ENCODE peak calls at places on chromosome 17, in ten cellular contexts. R is upper lobe of right lung; B is naive thymus-derived CD4-positive, alpha-beta T cell; Q is tibial artery; P is esophagus squamous epithelium; D is substantia nigra; U is pancreas; G is GM23338; V is IMR-90; C is mesenchymal stem cell. E is an unnamed sample.

GRCh38 chr17:18101828-18102227 is 6.7 kb upstream of the MYO15A start:
- DNase-seq in R (no peak), B (no peak), Q (no peak), P (no peak), D (no peak), U (no peak), G (no peak), V (no peak), C (no peak), E (no peak)

GRCh38 chr17:41377546-41377945 is 4.6 kb downstream of the KRT34 start:
- DNase-seq in R (no peak), B (no peak), Q (no peak), P (no peak), D (no peak), U (no peak), G (peak), V (peak), C (no peak), E (no peak)

GRCh38 chr17:48351916-48352332 is 78.1 kb downstream of the SKAP1 start:
- DNase-seq in R (no peak), B (peak), Q (no peak), P (no peak), D (no peak), U (no peak), G (peak), V (peak), C (peak), E (peak)

GRCh38 chr17:17874478-17874877 is 37.7 kb upstream of the SREBF1 start:
- DNase-seq in R (no peak), B (no peak), Q (no peak), P (no peak), D (no peak), U (no peak), G (no peak), V (peak), C (peak), E (no peak)

GRCh38 chr17:43367588-43368242 is 31.1 kb upstream of the ARL4D start:
- DNase-seq in R (no peak), B (no peak), Q (no peak), P (no peak), D (peak), U (no peak), G (peak), V (peak), C (peak), E (peak)

GRCh38 chr17:50882851-50883250 is 16.7 kb upstream of the TOB1 start:
- DNase-seq in R (no peak), B (no peak), Q (no peak), P (no peak), D (no peak), U (no peak), G (no peak), V (peak), C (peak), E (no peak)

GRCh38 chr17:61338000-61338864 is 61.4 kb upstream of the TBX2 start:
- DNase-seq in R (no peak), B (no peak), Q (no peak), P (no peak), D (no peak), U (no peak), G (no peak), V (peak), C (peak), E (peak)

GRCh38 chr17:72656114-72656763 is 436.2 kb downstream of the SLC39A11 start:
- DNase-seq in R (no peak), B (no peak), Q (no peak), P (no peak), D (peak), U (no peak), G (no peak), V (no peak), C (no peak), E (no peak)

GRCh38 chr17:54426287-54426886 is 474.3 kb upstream of the TOM1L1 start:
- DNase-seq in R (no peak), B (no peak), Q (no peak), P (no peak), D (no peak), U (no peak), G (peak), V (no peak), C (no peak), E (peak)

GRCh38 chr17:29205047-29205446 is 24.8 kb upstream of the MYO18A start:
- DNase-seq in R (no peak), B (no peak), Q (no peak), P (no peak), D (no peak), U (no peak), G (no peak), V (no peak), C (no peak), E (no peak)

GRCh38 chr17:29624586-29624985 is 1.9 kb upstream of the CORO6 start:
- DNase-seq in R (no peak), B (no peak), Q (no peak), P (no peak), D (no peak), U (no peak), G (no peak), V (no peak), C (no peak), E (no peak)

GRCh38 chr17:79622201-79622601 is 11.3 kb upstream of the RBFOX3 start:
- DNase-seq in R (peak), B (no peak), Q (peak), P (no peak), D (no peak), U (no peak), G (no peak), V (no peak), C (no peak), E (no peak)

GRCh38 chr17:55770220-55770870 is 19.5 kb downstream of the PCTP start:
- DNase-seq in R (no peak), B (no peak), Q (no peak), P (no peak), D (no peak), U (no peak), G (peak), V (peak), C (peak), E (peak)

GRCh38 chr17:59470624-59471297 is 94.6 kb upstream of the DHX40 start:
- DNase-seq in R (no peak), B (no peak), Q (no peak), P (no peak), D (no peak), U (no peak), G (no peak), V (no peak), C (no peak), E (no peak)

GRCh38 chr17:34703533-34703932 is 124.2 kb downstream of the TMEM132E start:
- DNase-seq in R (no peak), B (no peak), Q (no peak), P (no peak), D (peak), U (no peak), G (peak), V (peak), C (peak), E (peak)

GRCh38 chr17:29129731-29130130 is 50.5 kb downstream of the MYO18A start:
- DNase-seq in R (no peak), B (no peak), Q (no peak), P (no peak), D (no peak), U (no peak), G (no peak), V (no peak), C (no peak), E (no peak)

GRCh38 chr17:72456026-72456569 is 335.3 kb downstream of the SOX9 start:
- DNase-seq in R (no peak), B (no peak), Q (no peak), P (no peak), D (no peak), U (no peak), G (no peak), V (peak), C (peak), E (peak)

GRCh38 chr17:13158511-13159240 is 140.8 kb upstream of the ELAC2 start:
- DNase-seq in R (no peak), B (no peak), Q (no peak), P (no peak), D (no peak), U (no peak), G (no peak), V (peak), C (no peak), E (no peak)

GRCh38 chr17:2123467-2124251 is 68.8 kb downstream of the HIC1 start:
- DNase-seq in R (no peak), B (no peak), Q (no peak), P (no peak), D (peak), U (no peak), G (no peak), V (peak), C (peak), E (peak)

GRCh38 chr17:78040561-78041400 is 82.3 kb downstream of the TNRC6C start:
- DNase-seq in R (peak), B (peak), Q (peak), P (no peak), D (peak), U (peak), G (peak), V (peak), C (no peak), E (peak)

GRCh38 chr17:80761421-80761871 is 216.8 kb downstream of the RPTOR start:
- DNase-seq in R (no peak), B (peak), Q (no peak), P (no peak), D (no peak), U (no peak), G (no peak), V (peak), C (peak), E (peak)

GRCh38 chr17:36673637-36674277 is 72.4 kb downstream of the MRM1 start:
- DNase-seq in R (no peak), B (no peak), Q (no peak), P (no peak), D (no peak), U (no peak), G (no peak), V (no peak), C (no peak), E (no peak)

GRCh38 chr17:9283909-9284308 is 262.6 kb downstream of the NTN1 start:
- DNase-seq in R (no peak), B (no peak), Q (no peak), P (no peak), D (no peak), U (no peak), G (no peak), V (no peak), C (no peak), E (no peak)

GRCh38 chr17:71409712-71410111 is 711.1 kb upstream of the SOX9 start:
- DNase-seq in R (no peak), B (no peak), Q (no peak), P (no peak), D (no peak), U (no peak), G (no peak), V (peak), C (peak), E (no peak)

GRCh38 chr17:61970030-61970429 is 42.2 kb upstream of the INTS2 start:
- DNase-seq in R (no peak), B (no peak), Q (no peak), P (no peak), D (no peak), U (no peak), G (no peak), V (no peak), C (no peak), E (no peak)

GRCh38 chr17:33112763-33113162 is 121.1 kb downstream of the SPACA3 start:
- DNase-seq in R (no peak), B (no peak), Q (no peak), P (no peak), D (no peak), U (no peak), G (peak), V (peak), C (no peak), E (peak)

GRCh38 chr17:83189013-83189672 is 109.7 kb downstream of the METRNL start:
- DNase-seq in R (no peak), B (no peak), Q (peak), P (no peak), D (no peak), U (peak), G (no peak), V (no peak), C (no peak), E (no peak)

GRCh38 chr17:151886-152859 is 14.8 kb downstream of the SCGB1C2 start:
- DNase-seq in R (peak), B (no peak), Q (peak), P (no peak), D (no peak), U (no peak), G (no peak), V (peak), C (peak), E (no peak)

GRCh38 chr17:17141860-17142552 is 64.1 kb downstream of the PLD6 start:
- DNase-seq in R (no peak), B (peak), Q (no peak), P (no peak), D (peak), U (no peak), G (peak), V (peak), C (peak), E (peak)

GRCh38 chr17:21689604-21690003 is 2.7 kb upstream of the KCNJ18 start:
- DNase-seq in R (no peak), B (no peak), Q (peak), P (no peak), D (no peak), U (no peak), G (no peak), V (peak), C (no peak), E (peak)

GRCh38 chr17:49409066-49409465 is 5.6 kb downstream of the PHB1 start:
- DNase-seq in R (no peak), B (no peak), Q (no peak), P (no peak), D (no peak), U (no peak), G (no peak), V (no peak), C (no peak), E (no peak)

GRCh38 chr17:49414622-49415350 is at the start of gene PHB1:
- DNase-seq in R (peak), B (peak), Q (peak), P (peak), D (peak), U (peak), G (peak), V (peak), C (peak), E (peak)

GRCh38 chr17:49414271-49414621 is 436 bp downstream of the PHB1 start:
- DNase-seq in R (no peak), B (no peak), Q (no peak), P (no peak), D (no peak), U (no peak), G (no peak), V (no peak), C (no peak), E (peak)
- H3K27ac ChIP-seq in R (peak), B (peak), Q (peak), P (peak), D (peak), U (no peak), G (no peak), V (peak), C (no peak), E (no peak)

DNA sequence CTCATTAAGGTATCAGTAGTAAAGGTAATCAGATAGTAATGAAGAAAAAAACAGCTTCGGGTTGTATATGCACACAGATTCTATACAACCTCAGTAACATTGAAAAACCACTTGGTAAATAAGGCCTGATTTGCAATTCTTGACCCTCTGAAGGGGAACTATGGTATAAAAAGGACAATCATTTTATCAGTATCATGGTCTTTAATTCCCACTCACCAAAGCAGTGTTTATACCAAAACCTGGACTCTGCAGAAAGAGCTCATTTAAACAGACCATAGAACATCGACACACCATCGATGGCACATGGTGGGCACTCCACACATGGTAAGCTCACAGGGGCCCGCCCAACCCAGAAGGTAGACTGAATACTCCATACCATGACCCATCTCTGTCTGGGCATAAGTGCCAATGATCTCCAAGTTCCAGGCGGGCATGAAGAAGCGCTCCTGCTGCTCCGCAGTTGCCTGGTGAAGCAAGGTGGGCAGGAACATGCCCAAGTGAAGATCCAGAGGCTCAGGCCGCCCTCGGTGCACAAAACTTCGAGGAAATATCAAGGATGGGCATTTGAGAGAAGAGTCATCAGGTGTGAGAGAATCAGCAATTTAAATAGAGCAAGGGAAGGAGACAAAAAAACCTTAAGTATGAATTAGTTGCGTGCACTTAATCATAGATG is 19.0 kb downstream of the ACOX1 start:
- DNase-seq in R (no peak), B (no peak), Q (no peak), P (no peak), D (no peak), U (no peak), G (no peak), V (no peak), C (no peak), E (no peak)
- H3K27ac ChIP-seq in R (no peak), B (no peak), Q (no peak), P (no peak), D (no peak), U (no peak), G (peak), V (no peak), C (no peak), E (peak)

GRCh38 chr17:30957741-30958140 is 13.1 kb upstream of the RNF135 start:
- DNase-seq in R (peak), B (no peak), Q (peak), P (no peak), D (no peak), U (no peak), G (no peak), V (no peak), C (no peak), E (no peak)

GRCh38 chr17:30954046-30954805 is 16.6 kb upstream of the RNF135 start:
- DNase-seq in R (peak), B (no peak), Q (no peak), P (no peak), D (peak), U (no peak), G (no peak), V (peak), C (no peak), E (no peak)

GRCh38 chr17:30958187-30958586 is 12.7 kb upstream of the RNF135 start:
- DNase-seq in R (peak), B (no peak), Q (peak), P (no peak), D (no peak), U (no peak), G (no peak), V (no peak), C (no peak), E (no peak)

GRCh38 chr17:30952645-30953393 is 18.0 kb upstream of the RNF135 start:
- DNase-seq in R (no peak), B (no peak), Q (no peak), P (no peak), D (no peak), U (no peak), G (no peak), V (no peak), C (no peak), E (no peak)

DNA sequence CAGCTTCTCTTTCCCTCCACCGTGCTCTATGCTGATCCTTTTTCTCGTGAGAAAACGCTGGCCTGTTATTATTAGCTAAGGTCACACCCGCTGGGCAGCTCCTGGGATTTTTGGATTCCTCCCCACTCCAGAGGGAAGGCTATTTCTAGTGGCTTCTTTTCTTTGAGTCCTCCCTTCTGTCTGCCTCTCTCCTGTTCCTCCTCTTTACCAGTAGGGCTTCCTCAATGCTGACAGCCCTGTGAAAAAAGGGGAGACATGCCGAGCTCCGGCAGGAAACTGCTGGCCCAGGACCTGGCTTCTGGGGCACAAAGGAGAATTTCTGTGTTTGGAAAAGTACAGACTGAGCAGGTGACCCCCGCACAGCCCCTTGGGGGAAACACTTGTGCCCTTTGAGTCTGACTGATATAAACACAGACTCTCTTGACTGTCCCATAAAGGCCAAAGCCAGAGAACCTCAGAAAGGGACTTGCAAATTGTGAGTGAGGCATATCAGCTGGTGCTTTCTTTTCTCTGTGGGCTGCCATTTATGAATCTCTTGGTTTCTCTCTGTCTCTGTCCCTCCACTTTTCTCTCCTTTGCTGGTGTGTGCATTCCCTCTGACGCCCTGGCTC is 14.0 kb upstream of the RNF135 start:
- DNase-seq in R (peak), B (no peak), Q (no peak), P (no peak), D (peak), U (no peak), G (peak), V (no peak), C (peak), E (no peak)
- H3K27ac ChIP-seq in R (peak), B (no peak), Q (peak), P (peak), D (peak), U (no peak), G (no peak), V (no peak), C (no peak), E (no peak)

GRCh38 chr17:7579839-7580630 is 597 bp downstream of the CD68 start:
- DNase-seq in R (no peak), B (no peak), Q (no peak), P (no peak), D (no peak), U (no peak), G (no peak), V (no peak), C (no peak), E (no peak)
- H3K27ac ChIP-seq in R (peak), B (peak), Q (peak), P (peak), D (peak), U (peak), G (peak), V (peak), C (peak), E (peak)

DNA sequence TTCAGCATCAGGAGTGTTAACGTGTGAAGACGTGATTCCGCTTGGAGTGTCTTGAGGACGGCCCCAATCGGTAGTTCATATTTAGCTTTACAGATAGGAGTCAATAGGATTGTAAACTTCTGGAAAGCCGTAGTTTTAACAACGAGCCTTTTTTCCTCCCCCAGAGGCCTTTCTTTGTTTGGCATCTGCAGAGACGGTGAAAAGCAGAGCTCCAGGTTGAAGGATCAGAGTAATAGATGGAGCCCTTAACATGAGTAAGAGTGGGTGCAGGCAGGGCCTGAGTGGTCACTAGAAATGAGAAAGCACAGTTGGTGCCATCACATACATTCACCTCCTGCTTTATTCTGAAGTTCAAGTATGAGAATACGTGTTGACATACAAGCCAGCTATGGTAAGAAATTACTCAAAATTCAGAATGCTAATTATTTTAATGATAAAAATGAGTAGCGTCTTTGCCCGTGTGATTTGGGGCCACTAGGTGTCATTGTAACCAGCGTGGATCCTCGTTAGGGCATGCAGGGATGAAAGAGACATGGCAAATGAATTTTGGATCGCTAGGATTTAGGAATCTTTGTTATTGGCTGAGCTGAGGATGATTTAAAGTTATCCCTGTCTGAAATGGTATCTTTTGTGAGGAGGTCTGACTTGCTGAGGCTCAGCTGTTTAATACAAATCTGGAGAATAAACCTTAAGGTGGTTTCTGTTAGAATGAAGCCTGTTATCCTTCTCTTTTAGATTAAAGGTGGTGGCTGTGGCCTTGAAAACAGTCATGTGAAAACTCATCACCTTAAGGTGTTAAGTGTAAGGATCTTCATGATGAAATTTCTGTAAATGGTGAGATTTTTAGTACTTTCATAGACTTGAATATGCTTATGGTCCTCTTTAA is 18.6 kb downstream of the PRCD start:
- DNase-seq in R (no peak), B (no peak), Q (no peak), P (no peak), D (no peak), U (no peak), G (no peak), V (peak), C (peak), E (no peak)
- H3K27ac ChIP-seq in R (peak), B (peak), Q (peak), P (peak), D (peak), U (no peak), G (peak), V (peak), C (peak), E (peak)

GRCh38 chr17:3659541-3660111 is 8.8 kb downstream of the TAX1BP3 start:
- DNase-seq in R (no peak), B (no peak), Q (peak), P (no peak), D (peak), U (no peak), G (no peak), V (peak), C (peak), E (peak)
- H3K27ac ChIP-seq in R (peak), B (no peak), Q (peak), P (peak), D (peak), U (no peak), G (no peak), V (peak), C (peak), E (peak)

E was measured in hepatocyte.